ENCODE peak calls at places on chromosomes 6 and 20, in five cellular contexts. One of them, this sample, is unnamed.

GRCh38 chr6:63316113-63316512 is 3.7 kb downstream of the LGSN start:
- DNase-seq in NCI-H774: no peak
- DNase-seq in A172: no peak
- DNase-seq in iris pigment epithelial cell: no peak
- DNase-seq in HFF-Myc: no peak
- DNase-seq in this sample: no peak

GRCh38 chr20:61185181-61185580 is 66.9 kb upstream of the CDH4 start:
- DNase-seq in NCI-H774: no peak
- DNase-seq in A172: peak
- DNase-seq in iris pigment epithelial cell: peak
- DNase-seq in HFF-Myc: no peak
- DNase-seq in this sample: peak

GRCh38 chr20:53692465-53693067 is 98.9 kb upstream of the ZNF217 start:
- DNase-seq in NCI-H774: no peak
- DNase-seq in A172: peak
- DNase-seq in iris pigment epithelial cell: peak
- DNase-seq in HFF-Myc: no peak
- DNase-seq in this sample: no peak

GRCh38 chr20:2010533-2010932 is 16.7 kb upstream of the PDYN start:
- DNase-seq in NCI-H774: no peak
- DNase-seq in A172: no peak
- DNase-seq in iris pigment epithelial cell: no peak
- DNase-seq in HFF-Myc: no peak
- DNase-seq in this sample: no peak

GRCh38 chr6:156976144-156977088 is 199.2 kb downstream of the ARID1B start:
- DNase-seq in NCI-H774: no peak
- DNase-seq in A172: peak
- DNase-seq in iris pigment epithelial cell: no peak
- DNase-seq in HFF-Myc: no peak
- DNase-seq in this sample: no peak

GRCh38 chr20:38685853-38686473 is 38.3 kb upstream of the SLC32A1 start:
- DNase-seq in NCI-H774: no peak
- DNase-seq in A172: peak
- DNase-seq in iris pigment epithelial cell: peak
- DNase-seq in HFF-Myc: no peak
- DNase-seq in this sample: no peak

GRCh38 chr6:2307794-2308193 is 62.4 kb upstream of the GMDS start:
- DNase-seq in NCI-H774: no peak
- DNase-seq in A172: no peak
- DNase-seq in iris pigment epithelial cell: no peak
- DNase-seq in HFF-Myc: peak
- DNase-seq in this sample: no peak

GRCh38 chr6:55212147-55212546 is 37.8 kb downstream of the HCRTR2 start:
- DNase-seq in NCI-H774: no peak
- DNase-seq in A172: peak
- DNase-seq in iris pigment epithelial cell: peak
- DNase-seq in HFF-Myc: no peak
- DNase-seq in this sample: no peak

GRCh38 chr20:53124803-53125202 is 152.6 kb downstream of the TSHZ2 start:
- DNase-seq in NCI-H774: peak
- DNase-seq in A172: no peak
- DNase-seq in iris pigment epithelial cell: no peak
- DNase-seq in HFF-Myc: no peak
- DNase-seq in this sample: no peak

GRCh38 chr6:3252861-3253596 is 5.7 kb upstream of the PSMG4 start:
- DNase-seq in NCI-H774: no peak
- DNase-seq in A172: peak
- DNase-seq in iris pigment epithelial cell: no peak
- DNase-seq in HFF-Myc: no peak
- DNase-seq in this sample: no peak

GRCh38 chr20:2805682-2806350 is 5.4 kb upstream of the CPXM1 start:
- DNase-seq in NCI-H774: no peak
- DNase-seq in A172: no peak
- DNase-seq in iris pigment epithelial cell: no peak
- DNase-seq in HFF-Myc: no peak
- DNase-seq in this sample: no peak

GRCh38 chr6:105881608-105882007 is 204.5 kb upstream of the PRDM1 start:
- DNase-seq in NCI-H774: no peak
- DNase-seq in A172: no peak
- DNase-seq in iris pigment epithelial cell: no peak
- DNase-seq in HFF-Myc: no peak
- DNase-seq in this sample: no peak

GRCh38 chr20:49646126-49646525 is 67.6 kb downstream of the B4GALT5 start:
- DNase-seq in NCI-H774: no peak
- DNase-seq in A172: no peak
- DNase-seq in iris pigment epithelial cell: peak
- DNase-seq in HFF-Myc: no peak
- DNase-seq in this sample: no peak

GRCh38 chr6:28816339-28816908 is 107.4 kb downstream of the TRIM27 start:
- DNase-seq in NCI-H774: no peak
- DNase-seq in A172: no peak
- DNase-seq in iris pigment epithelial cell: no peak
- DNase-seq in HFF-Myc: no peak
- DNase-seq in this sample: no peak

This sample was measured in keratinocyte.